ENCODE peak calls at places on chromosomes 2 and 18, in six cellular contexts. One of them, this sample, is unnamed.
A peak's percentile ranks its signal among the peaks of the same experiment; 100 is the strongest.

GRCh38 chr18:45783097-45784075 is 42.1 kb upstream of the SIGLEC15 start:
- DNase-seq in kidney glomerular epithelial cell: peak; percentile 65
- DNase-seq in mesenchymal stem cell: no peak
- DNase-seq in GDM1: no peak
- DNase-seq in fibroblast of gingiva: peak; percentile 34
- DNase-seq in activated T-cell treated with anti-CD3 and anti-CD28 coated beads, Interleukin-2, amount 50 U/mL, for 1 hour: no peak
- DNase-seq in this sample: no peak

GRCh38 chr2:233353769-233354499 is at the start of gene DGKD:
- DNase-seq in mesenchymal stem cell: peak; percentile 58
- DNase-seq in fibroblast of gingiva: peak; percentile 32
- DNase-seq in kidney glomerular epithelial cell: no peak
- DNase-seq in activated T-cell treated with anti-CD3 and anti-CD28 coated beads, Interleukin-2, amount 50 U/mL, for 1 hour: peak; percentile 82
- DNase-seq in GDM1: peak; percentile 46
- DNase-seq in this sample: peak; percentile 16

GRCh38 chr2:196160101-196160500 is 11.3 kb downstream of the STK17B start:
- DNase-seq in kidney glomerular epithelial cell: peak; percentile 78
- DNase-seq in mesenchymal stem cell: peak; percentile 88
- DNase-seq in activated T-cell treated with anti-CD3 and anti-CD28 coated beads, Interleukin-2, amount 50 U/mL, for 1 hour: no peak
- DNase-seq in fibroblast of gingiva: peak; percentile 79
- DNase-seq in GDM1: peak; percentile 88
- DNase-seq in this sample: no peak

GRCh38 chr2:48248251-48248933 is 281.6 kb upstream of the STON1 start:
- DNase-seq in activated T-cell treated with anti-CD3 and anti-CD28 coated beads, Interleukin-2, amount 50 U/mL, for 1 hour: no peak
- DNase-seq in fibroblast of gingiva: peak; percentile 78
- DNase-seq in kidney glomerular epithelial cell: peak; percentile 88
- DNase-seq in mesenchymal stem cell: peak; percentile 94
- DNase-seq in GDM1: no peak
- DNase-seq in this sample: no peak

GRCh38 chr2:28810384-28811285 is at the start of gene SPDYA:
- DNase-seq in mesenchymal stem cell: peak; percentile 72
- DNase-seq in fibroblast of gingiva: peak; percentile 50
- DNase-seq in GDM1: no peak
- DNase-seq in kidney glomerular epithelial cell: peak; percentile 72
- DNase-seq in activated T-cell treated with anti-CD3 and anti-CD28 coated beads, Interleukin-2, amount 50 U/mL, for 1 hour: peak; percentile 83
- DNase-seq in this sample: peak; percentile 66

GRCh38 chr2:75497256-75497655 is 63.5 kb downstream of the EVA1A start:
- DNase-seq in GDM1: no peak
- DNase-seq in kidney glomerular epithelial cell: no peak
- DNase-seq in activated T-cell treated with anti-CD3 and anti-CD28 coated beads, Interleukin-2, amount 50 U/mL, for 1 hour: no peak
- DNase-seq in mesenchymal stem cell: no peak
- DNase-seq in fibroblast of gingiva: no peak
- DNase-seq in this sample: no peak

GRCh38 chr2:222569826-222570225 is 86.1 kb downstream of the FARSB start:
- DNase-seq in activated T-cell treated with anti-CD3 and anti-CD28 coated beads, Interleukin-2, amount 50 U/mL, for 1 hour: no peak
- DNase-seq in mesenchymal stem cell: peak; percentile 46
- DNase-seq in kidney glomerular epithelial cell: no peak
- DNase-seq in GDM1: no peak
- DNase-seq in fibroblast of gingiva: no peak
- DNase-seq in this sample: no peak

GRCh38 chr2:9770308-9771100 is 72.8 kb upstream of the TAF1B start:
- DNase-seq in mesenchymal stem cell: peak; percentile 77
- DNase-seq in GDM1: no peak
- DNase-seq in activated T-cell treated with anti-CD3 and anti-CD28 coated beads, Interleukin-2, amount 50 U/mL, for 1 hour: peak; percentile 59
- DNase-seq in kidney glomerular epithelial cell: peak; percentile 66
- DNase-seq in fibroblast of gingiva: peak; percentile 56
- DNase-seq in this sample: no peak

GRCh38 chr2:240622631-240623235 is 2.5 kb upstream of the GPR35 start:
- DNase-seq in mesenchymal stem cell: no peak
- DNase-seq in kidney glomerular epithelial cell: no peak
- DNase-seq in GDM1: peak; percentile 59
- DNase-seq in fibroblast of gingiva: no peak
- DNase-seq in activated T-cell treated with anti-CD3 and anti-CD28 coated beads, Interleukin-2, amount 50 U/mL, for 1 hour: peak; percentile 67
- DNase-seq in this sample: no peak

This sample was measured in NCI-H2029.